ENCODE peak calls at places on chromosomes 16 and 17, in four cellular contexts. One of them, this sample, is unnamed.
A peak's percentile ranks its signal among the peaks of the same experiment; 100 is the strongest.

GRCh38 chr17:65542595-65542994 is 18.9 kb downstream of the AXIN2 start:
- DNase-seq in H9: no peak
- DNase-seq in tibial nerve: no peak
- DNase-seq in iPS DF 6.9: no peak
- DNase-seq in this sample: peak; percentile 7

GRCh38 chr17:61307905-61308886 is 91.4 kb upstream of the TBX2 start:
- DNase-seq in H9: no peak
- DNase-seq in tibial nerve: no peak
- DNase-seq in iPS DF 6.9: no peak
- DNase-seq in this sample: no peak

GRCh38 chr17:80017226-80018010 is 18.3 kb downstream of the TBC1D16 start:
- DNase-seq in H9: no peak
- DNase-seq in tibial nerve: no peak
- DNase-seq in iPS DF 6.9: no peak
- DNase-seq in this sample: no peak

GRCh38 chr17:57089391-57089790 is 4.3 kb downstream of the AKAP1 start:
- DNase-seq in H9: no peak
- DNase-seq in tibial nerve: no peak
- DNase-seq in iPS DF 6.9: no peak
- DNase-seq in this sample: no peak

GRCh38 chr17:2028737-2029136 is 1.2 kb upstream of the DPH1 start:
- DNase-seq in H9: no peak
- DNase-seq in tibial nerve: no peak
- DNase-seq in iPS DF 6.9: no peak
- DNase-seq in this sample: no peak

GRCh38 chr17:12571606-12572005 is 94.1 kb upstream of the MYOCD start:
- DNase-seq in H9: no peak
- DNase-seq in tibial nerve: no peak
- DNase-seq in iPS DF 6.9: no peak
- DNase-seq in this sample: no peak

GRCh38 chr17:48597775-48598631 is 4.4 kb upstream of the HOXB5 start:
- DNase-seq in H9: no peak
- DNase-seq in tibial nerve: no peak
- DNase-seq in iPS DF 6.9: no peak
- DNase-seq in this sample: peak; percentile 65

GRCh38 chr17:43936434-43936833 is 5.8 kb downstream of the PPY start:
- DNase-seq in H9: no peak
- DNase-seq in tibial nerve: no peak
- DNase-seq in iPS DF 6.9: no peak
- DNase-seq in this sample: no peak

GRCh38 chr17:57554826-57555635 is 190.1 kb downstream of the CCDC182 start:
- DNase-seq in H9: no peak
- DNase-seq in tibial nerve: no peak
- DNase-seq in iPS DF 6.9: no peak
- DNase-seq in this sample: no peak

GRCh38 chr16:57304169-57305061 is 19.9 kb upstream of the PLLP start:
- DNase-seq in H9: no peak
- DNase-seq in tibial nerve: no peak
- DNase-seq in iPS DF 6.9: no peak
- DNase-seq in this sample: peak; percentile 67

GRCh38 chr17:13702266-13702665 is 100.5 kb upstream of the HS3ST3A1 start:
- DNase-seq in H9: no peak
- DNase-seq in tibial nerve: no peak
- DNase-seq in iPS DF 6.9: no peak
- DNase-seq in this sample: no peak

GRCh38 chr17:61411114-61411943 is 11.7 kb downstream of the TBX2 start:
- DNase-seq in H9: peak; percentile 85
- DNase-seq in tibial nerve: no peak
- DNase-seq in iPS DF 6.9: no peak
- DNase-seq in this sample: peak; percentile 20

GRCh38 chr17:64393000-64393402 is 2.3 kb upstream of the PECAM1 start:
- DNase-seq in H9: no peak
- DNase-seq in tibial nerve: no peak
- DNase-seq in iPS DF 6.9: no peak
- DNase-seq in this sample: no peak

GRCh38 chr16:19908921-19909320 is 24.3 kb upstream of the GPRC5B start:
- DNase-seq in H9: no peak
- DNase-seq in tibial nerve: no peak
- DNase-seq in iPS DF 6.9: no peak
- DNase-seq in this sample: no peak

GRCh38 chr16:8668138-8668537 is 6.3 kb upstream of the ABAT start:
- DNase-seq in H9: no peak
- DNase-seq in tibial nerve: no peak
- DNase-seq in iPS DF 6.9: no peak
- DNase-seq in this sample: no peak

GRCh38 chr17:77999413-78000173 is 41.1 kb downstream of the TNRC6C start:
- DNase-seq in H9: no peak
- DNase-seq in tibial nerve: no peak
- DNase-seq in iPS DF 6.9: no peak
- DNase-seq in this sample: peak; percentile 66

DNA sequence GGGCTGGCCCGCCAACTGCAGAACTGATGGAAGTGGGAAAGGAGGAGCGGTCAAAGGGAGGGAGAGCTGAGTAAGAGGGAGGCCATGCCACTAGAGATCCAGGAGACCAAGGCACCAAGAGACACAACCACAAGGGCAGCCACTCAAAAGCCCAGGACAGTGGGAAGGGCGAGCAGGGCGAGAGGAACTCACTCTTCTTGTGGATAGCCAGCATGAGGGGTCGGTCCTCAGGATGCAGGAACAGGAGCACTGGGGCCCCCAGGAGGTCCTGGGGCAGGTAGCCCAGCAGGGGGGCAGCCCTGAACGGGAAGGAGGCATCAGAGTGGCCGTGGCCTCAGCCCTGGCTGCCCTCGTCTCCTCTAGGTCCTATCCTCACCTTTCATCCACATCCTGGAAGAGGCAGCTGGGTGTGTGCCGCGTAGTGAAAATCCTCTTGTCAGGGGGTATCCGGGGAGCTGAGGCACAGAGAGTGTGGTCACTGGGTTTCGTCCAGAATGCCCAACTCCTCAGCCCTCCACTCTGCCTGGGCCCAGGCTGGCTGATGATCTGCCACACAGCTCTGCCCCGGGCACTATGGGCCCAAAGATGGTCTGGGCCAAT is 4.3 kb downstream of the PER1 start:
- DNase-seq in H9: no peak
- DNase-seq in tibial nerve: no peak
- DNase-seq in iPS DF 6.9: no peak
- DNase-seq in this sample: no peak
- H3K4me1 ChIP-seq in H9: peaks cover 5% of the 10 kb centered on the region
- H3K4me1 ChIP-seq in tibial nerve: peaks cover 23% of the 10 kb centered on the region
- H3K4me1 ChIP-seq in iPS DF 6.9: peaks cover 6% of the 10 kb centered on the region
- H3K4me1 ChIP-seq in this sample: peaks cover 16% of the 10 kb centered on the region

DNA sequence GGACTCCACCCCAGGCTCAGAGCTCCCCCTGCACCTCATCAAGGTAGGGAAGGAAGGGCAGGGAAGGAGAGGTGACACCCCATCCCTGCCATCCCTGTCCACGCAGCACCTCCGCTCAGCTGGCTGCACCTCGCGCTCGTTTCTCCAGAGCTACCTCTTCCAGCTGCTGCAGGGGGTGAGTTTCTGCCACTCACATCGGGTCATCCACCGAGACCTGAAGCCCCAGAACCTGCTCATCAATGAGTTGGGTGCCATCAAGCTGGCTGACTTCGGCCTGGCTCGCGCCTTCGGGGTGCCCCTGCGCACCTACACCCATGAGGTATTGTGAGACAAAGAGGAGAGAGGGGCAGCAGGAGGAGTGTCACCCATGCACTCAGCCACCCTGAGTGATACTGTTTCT is 1.4 kb downstream of the CDK3 start:
- DNase-seq in H9: no peak
- DNase-seq in tibial nerve: no peak
- DNase-seq in iPS DF 6.9: no peak
- DNase-seq in this sample: no peak
- H3K4me1 ChIP-seq in H9: no peaks in the 10 kb centered on the region
- H3K4me1 ChIP-seq in tibial nerve: peaks cover 7% of the 10 kb centered on the region
- H3K4me1 ChIP-seq in iPS DF 6.9: peaks cover 2% of the 10 kb centered on the region
- H3K4me1 ChIP-seq in this sample: peaks cover under 1% of the 10 kb centered on the region

GRCh38 chr16:30430428-30430970 is 669 bp upstream of the DCTPP1 start:
- DNase-seq in H9: no peak
- DNase-seq in tibial nerve: no peak
- DNase-seq in iPS DF 6.9: no peak
- DNase-seq in this sample: no peak
- H3K4me1 ChIP-seq in H9: no peaks in the 10 kb centered on the region
- H3K4me1 ChIP-seq in tibial nerve: peaks cover 16% of the 10 kb centered on the region
- H3K4me1 ChIP-seq in iPS DF 6.9: peaks cover 4% of the 10 kb centered on the region
- H3K4me1 ChIP-seq in this sample: peaks cover 22% of the 10 kb centered on the region

DNA sequence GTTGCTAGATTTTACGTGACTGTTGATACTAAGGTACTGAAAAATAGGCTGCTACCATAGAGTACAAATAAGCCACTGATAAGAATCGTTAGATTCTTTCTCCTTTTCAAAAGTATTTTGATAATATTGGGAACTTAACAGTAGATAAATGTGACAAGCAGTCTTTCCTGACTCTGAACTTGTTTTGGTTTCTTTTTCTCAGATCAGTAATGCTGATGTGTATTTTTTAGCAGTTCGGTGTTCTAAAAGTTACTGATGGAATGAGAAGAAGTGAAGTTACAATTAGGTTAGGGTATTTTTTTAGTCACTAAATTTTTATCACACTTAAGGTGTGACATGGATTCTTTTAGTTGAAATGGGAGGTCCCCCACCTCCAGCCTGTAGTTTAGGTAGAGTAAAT is 2.2 kb downstream of the RBBP6 start:
- DNase-seq in H9: no peak
- DNase-seq in tibial nerve: no peak
- DNase-seq in iPS DF 6.9: no peak
- DNase-seq in this sample: peak; percentile 23
- H3K4me1 ChIP-seq in H9: no peaks in the 10 kb centered on the region
- H3K4me1 ChIP-seq in tibial nerve: peaks cover 37% of the 10 kb centered on the region
- H3K4me1 ChIP-seq in iPS DF 6.9: no peaks in the 10 kb centered on the region
- H3K4me1 ChIP-seq in this sample: peaks cover 37% of the 10 kb centered on the region

GRCh38 chr16:27316038-27316680 is 2.4 kb downstream of the IL4R start:
- DNase-seq in H9: no peak
- DNase-seq in tibial nerve: no peak
- DNase-seq in iPS DF 6.9: no peak
- DNase-seq in this sample: no peak
- H3K4me1 ChIP-seq in H9: peaks cover 7% of the 10 kb centered on the region
- H3K4me1 ChIP-seq in tibial nerve: peaks cover 30% of the 10 kb centered on the region
- H3K4me1 ChIP-seq in iPS DF 6.9: peaks cover 10% of the 10 kb centered on the region
- H3K4me1 ChIP-seq in this sample: peaks cover 42% of the 10 kb centered on the region

GRCh38 chr17:38877130-38877851 is 7.4 kb downstream of the LASP1 start:
- DNase-seq in H9: peak; percentile 75
- DNase-seq in tibial nerve: no peak
- DNase-seq in iPS DF 6.9: no peak
- DNase-seq in this sample: no peak

GRCh38 chr17:38875477-38876080 is 5.7 kb downstream of the LASP1 start:
- DNase-seq in H9: peak; percentile 47
- DNase-seq in tibial nerve: no peak
- DNase-seq in iPS DF 6.9: no peak
- DNase-seq in this sample: no peak

GRCh38 chr17:38883592-38884526 is 14.0 kb downstream of the LASP1 start:
- DNase-seq in H9: peak; percentile 71
- DNase-seq in tibial nerve: no peak
- DNase-seq in iPS DF 6.9: no peak
- DNase-seq in this sample: no peak

GRCh38 chr17:38881600-38882191 is 11.8 kb downstream of the LASP1 start:
- DNase-seq in H9: peak; percentile 34
- DNase-seq in tibial nerve: peak; percentile 77
- DNase-seq in iPS DF 6.9: no peak
- DNase-seq in this sample: peak; percentile 47

DNA sequence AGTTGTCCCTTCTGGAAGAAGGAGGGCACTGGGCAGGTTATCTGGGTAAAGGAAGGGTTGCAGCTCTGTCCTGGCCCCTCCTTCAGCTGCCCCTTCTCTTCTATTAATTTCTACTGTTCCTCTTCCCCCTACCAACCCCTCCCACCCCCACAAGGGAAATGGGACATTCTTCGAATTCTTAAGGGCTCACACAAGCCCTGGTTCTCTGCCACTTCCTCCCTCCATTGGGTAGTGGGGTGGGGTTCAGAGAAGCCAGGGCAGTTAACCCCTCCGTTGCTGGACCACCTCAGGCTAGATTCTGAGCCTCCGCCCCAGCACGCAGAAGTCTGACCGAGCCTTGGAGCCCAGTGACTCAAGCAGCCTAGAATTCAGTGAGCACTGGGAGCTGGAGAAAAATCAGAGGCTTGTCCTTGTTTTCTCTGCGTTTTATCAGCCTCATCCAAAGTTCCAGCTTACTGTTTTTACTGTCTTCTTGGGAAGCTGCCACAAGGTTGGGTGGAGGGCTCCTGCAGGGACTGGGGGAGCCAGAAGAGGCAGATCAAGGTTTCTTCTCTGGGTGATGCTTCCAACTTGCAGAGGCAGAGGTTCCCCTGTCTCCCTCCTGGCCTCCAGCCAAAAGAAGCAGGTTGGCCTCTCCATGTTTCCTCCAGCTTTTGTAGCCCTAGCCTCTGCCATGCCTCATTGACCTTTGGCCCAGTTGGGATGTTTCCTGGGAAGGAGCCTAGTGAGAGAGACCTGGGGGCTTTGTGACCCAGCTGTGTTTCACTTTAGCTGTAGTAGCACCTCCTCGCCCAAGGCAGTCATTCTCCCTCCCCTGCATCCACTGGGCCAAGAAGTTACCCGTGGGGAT is 10.2 kb downstream of the LASP1 start:
- DNase-seq in H9: peak; percentile 96
- DNase-seq in tibial nerve: peak; percentile 51
- DNase-seq in iPS DF 6.9: peak; percentile 82
- DNase-seq in this sample: peak; percentile 68
- H3K4me1 ChIP-seq in H9: peaks cover 16% of the 10 kb centered on the region
- H3K4me1 ChIP-seq in tibial nerve: peaks cover 94% of the 10 kb centered on the region
- H3K4me1 ChIP-seq in iPS DF 6.9: peaks cover 23% of the 10 kb centered on the region
- H3K4me1 ChIP-seq in this sample: peaks cover 30% of the 10 kb centered on the region

GRCh38 chr16:15981382-15981781 is 32.0 kb downstream of the ABCC1 start:
- DNase-seq in H9: no peak
- DNase-seq in tibial nerve: no peak
- DNase-seq in iPS DF 6.9: no peak
- DNase-seq in this sample: no peak

GRCh38 chr16:15980329-15980728 is 30.9 kb downstream of the ABCC1 start:
- DNase-seq in H9: no peak
- DNase-seq in tibial nerve: no peak
- DNase-seq in iPS DF 6.9: no peak
- DNase-seq in this sample: no peak

GRCh38 chr16:15985144-15985543 is 35.7 kb downstream of the ABCC1 start:
- DNase-seq in H9: no peak
- DNase-seq in tibial nerve: no peak
- DNase-seq in iPS DF 6.9: no peak
- DNase-seq in this sample: no peak

GRCh38 chr16:15986261-15986660 is 36.8 kb downstream of the ABCC1 start:
- DNase-seq in H9: no peak
- DNase-seq in tibial nerve: no peak
- DNase-seq in iPS DF 6.9: no peak
- DNase-seq in this sample: no peak

DNA sequence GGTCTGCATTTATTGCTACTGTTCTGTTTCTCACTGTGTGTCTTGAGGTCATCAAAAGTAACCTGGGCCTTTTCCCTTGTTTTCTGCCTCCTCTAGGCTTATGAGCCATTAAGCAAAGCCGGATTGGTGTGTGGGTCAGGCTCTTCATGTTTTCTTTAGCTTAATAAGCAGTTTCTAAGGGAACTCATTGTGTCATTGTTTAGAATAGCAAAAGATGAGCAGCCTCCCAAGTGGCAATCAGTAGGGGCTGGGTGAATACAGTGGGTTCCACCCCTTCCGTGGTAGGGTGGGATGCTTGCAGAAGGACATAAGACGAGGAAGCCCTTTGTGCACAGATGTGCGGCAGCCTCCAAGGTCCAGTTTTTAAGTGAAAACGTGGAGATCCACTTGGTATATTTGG is 34.5 kb downstream of the ABCC1 start:
- DNase-seq in H9: no peak
- DNase-seq in tibial nerve: no peak
- DNase-seq in iPS DF 6.9: no peak
- DNase-seq in this sample: peak; percentile 90
- H3K4me1 ChIP-seq in H9: peaks cover under 1% of the 10 kb centered on the region
- H3K4me1 ChIP-seq in tibial nerve: no peaks in the 10 kb centered on the region
- H3K4me1 ChIP-seq in iPS DF 6.9: peaks cover 5% of the 10 kb centered on the region
- H3K4me1 ChIP-seq in this sample: peaks cover 40% of the 10 kb centered on the region